ENCODE peak calls at places on chromosomes 12 and 14, in nine cellular contexts. F, R, U, V, Y, O, S, K and D are unnamed samples. For H3K36me3, the result is how much of the 10 kb centered on the place peaks cover.

GRCh38 chr12:5505751-5506150 is 73.8 kb downstream of the NTF3 start:
- DNase-seq in Y (no peak), S (no peak), R (no peak), F (no peak), V (no peak), K (no peak), O (peak), U (no peak), D (no peak)

GRCh38 chr14:64391113-64391725 is 3.1 kb downstream of the MTHFD1 start:
- DNase-seq in F (no peak), V (peak), Y (no peak), U (no peak), R (no peak), S (no peak), K (no peak), O (no peak), D (no peak)

GRCh38 chr14:52253503-52253902 is 14.0 kb upstream of the PTGDR start:
- DNase-seq in K (no peak), U (no peak), F (no peak), O (peak), Y (no peak), R (peak), S (no peak), V (no peak), D (no peak)

GRCh38 chr12:53948650-53949593 is 5.8 kb upstream of the HOXC12 start:
- DNase-seq in U (no peak), S (no peak), R (no peak), F (no peak), K (no peak), V (no peak), O (no peak), Y (no peak), D (no peak)

GRCh38 chr14:97707603-97708002 is 910.4 kb downstream of the VRK1 start:
- DNase-seq in S (no peak), O (no peak), V (no peak), Y (no peak), K (no peak), F (no peak), U (peak), R (no peak), D (peak)

GRCh38 chr14:72513994-72514659 is 379.8 kb downstream of the DPF3 start:
- DNase-seq in R (peak), Y (peak), K (no peak), O (peak), S (no peak), V (peak), F (peak), U (peak), D (peak)

GRCh38 chr14:58356268-58356667 is 39.5 kb upstream of the TOMM20L start:
- DNase-seq in F (no peak), O (no peak), R (no peak), S (no peak), U (no peak), K (no peak), V (no peak), Y (no peak), D (no peak)

GRCh38 chr12:19018302-19018980 is 111.1 kb upstream of the PLEKHA5 start:
- DNase-seq in R (peak), U (no peak), V (no peak), K (no peak), O (peak), Y (peak), S (no peak), F (peak), D (no peak)

GRCh38 chr14:50062438-50063039 is 53.8 kb downstream of the VCPKMT start:
- DNase-seq in O (peak), V (peak), U (no peak), R (peak), K (peak), F (peak), S (no peak), Y (peak), D (no peak)

GRCh38 chr12:109482894-109483293 is 5.5 kb downstream of the UBE3B start:
- DNase-seq in O (no peak), S (no peak), R (no peak), U (no peak), F (no peak), Y (no peak), K (no peak), V (no peak), D (no peak)

GRCh38 chr14:93943930-93944329 is 16.8 kb downstream of the FAM181A start:
- DNase-seq in S (no peak), R (no peak), O (no peak), K (no peak), V (no peak), Y (no peak), F (no peak), U (no peak), D (no peak)

GRCh38 chr14:69501362-69501964 is 16.9 kb downstream of the PLEKHD1 start:
- DNase-seq in R (peak), S (no peak), F (no peak), Y (no peak), O (no peak), K (no peak), U (no peak), V (no peak), D (no peak)

GRCh38 chr12:38610808-38611350 is 294.3 kb downstream of the ALG10B start:
- DNase-seq in U (no peak), O (no peak), V (no peak), R (no peak), S (no peak), K (no peak), Y (no peak), F (no peak), D (no peak)

GRCh38 chr14:51442513-51443175 is 202.6 kb downstream of the TMX1 start:
- DNase-seq in V (no peak), U (no peak), Y (peak), R (peak), O (peak), F (peak), S (no peak), K (no peak), D (no peak)

GRCh38 chr14:89420502-89420901 is 3.5 kb upstream of the FOXN3 start:
- DNase-seq in V (no peak), R (no peak), O (no peak), U (no peak), F (no peak), K (no peak), S (no peak), Y (no peak), D (no peak)
- H3K36me3 ChIP-seq in V (under half), R (under half), O (under half), U (under half), F (under half), K (under half), S (under half), Y (under half), D (under half)

DNA sequence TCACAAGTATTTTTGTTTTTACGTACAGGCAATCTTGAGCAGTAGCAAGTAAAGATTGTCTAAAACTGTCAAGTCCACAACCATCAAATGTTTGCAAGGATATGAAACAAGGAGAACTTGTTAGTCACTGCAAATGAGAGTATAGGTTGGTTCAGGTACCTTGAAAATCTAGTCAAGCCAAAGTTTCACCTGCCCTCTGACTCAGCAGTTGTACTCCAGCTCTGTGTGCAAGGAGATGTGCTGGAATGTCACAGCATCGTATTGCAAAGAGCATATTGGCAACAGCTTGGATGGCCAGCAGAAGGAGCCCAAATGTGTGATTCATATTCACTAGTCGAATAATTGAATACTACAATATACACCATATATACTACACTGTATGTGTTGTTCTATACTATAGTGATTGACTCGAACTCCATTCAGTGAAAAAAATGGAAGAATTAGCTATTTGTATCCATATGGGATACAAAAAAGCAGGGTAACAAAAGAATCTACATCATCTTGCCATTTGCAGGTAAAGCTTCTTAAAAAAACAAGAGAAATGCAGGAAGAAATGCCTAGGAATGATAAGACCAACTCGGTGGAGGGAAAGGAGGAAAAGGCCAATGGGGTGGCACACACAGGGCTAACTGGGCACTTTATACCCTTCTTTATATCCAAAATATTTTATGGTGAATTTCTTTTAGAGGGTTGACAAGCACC is 44.0 kb downstream of the EID3 start:
- DNase-seq in F (no peak), R (no peak), V (no peak), O (peak), Y (peak), K (no peak), U (no peak), S (no peak), D (no peak)
- H3K36me3 ChIP-seq in F (under half), R (under half), V (under half), O (half or more), Y (half or more), K (under half), U (under half), S (under half), D (under half)

GRCh38 chr12:56574210-56574609 is 52.6 kb downstream of the RBMS2 start:
- DNase-seq in F (peak), S (no peak), U (no peak), V (no peak), R (peak), Y (peak), K (no peak), O (peak), D (no peak)
- H3K36me3 ChIP-seq in F (under half), S (under half), U (under half), V (under half), R (under half), Y (under half), K (under half), O (under half), D (under half)

GRCh38 chr12:94261119-94261518 is 112.7 kb downstream of the PLXNC1 start:
- DNase-seq in R (no peak), O (no peak), Y (no peak), V (peak), F (no peak), S (no peak), U (no peak), K (no peak), D (no peak)

GRCh38 chr12:94260717-94261116 is 112.3 kb downstream of the PLXNC1 start:
- DNase-seq in V (no peak), Y (no peak), S (no peak), O (no peak), F (no peak), U (no peak), R (no peak), K (no peak), D (no peak)

GRCh38 chr12:94258593-94258992 is 110.2 kb downstream of the PLXNC1 start:
- DNase-seq in U (peak), V (no peak), K (no peak), S (no peak), O (no peak), Y (no peak), F (no peak), R (no peak), D (peak)

GRCh38 chr12:94261781-94262180 is 113.4 kb downstream of the PLXNC1 start:
- DNase-seq in O (no peak), R (no peak), S (no peak), Y (no peak), V (no peak), U (no peak), K (no peak), F (no peak), D (no peak)

GRCh38 chr12:94260017-94260416 is 111.6 kb downstream of the PLXNC1 start:
- DNase-seq in O (no peak), F (no peak), S (no peak), R (no peak), V (no peak), K (no peak), U (no peak), Y (no peak), D (no peak)
- H3K36me3 ChIP-seq in O (under half), F (under half), S (under half), R (under half), V (under half), K (under half), U (under half), Y (under half), D (half or more)

GRCh38 chr14:77189479-77189878 is 7.9 kb downstream of the TMEM63C start:
- DNase-seq in R (no peak), O (no peak), U (no peak), V (no peak), S (no peak), F (no peak), K (no peak), Y (no peak), D (no peak)
- H3K36me3 ChIP-seq in R (under half), O (under half), U (under half), V (under half), S (under half), F (under half), K (under half), Y (under half), D (under half)

GRCh38 chr14:105378873-105379685 is 19.3 kb upstream of the TEX22 start:
- DNase-seq in U (no peak), V (no peak), Y (no peak), S (no peak), F (no peak), R (no peak), O (no peak), K (no peak), D (no peak)
- H3K36me3 ChIP-seq in U (under half), V (under half), Y (under half), S (under half), F (under half), R (under half), O (under half), K (under half), D (under half)